ENCODE peak calls at places on chromosomes 2 and 18, in four cellular contexts. F is A549, M is IMR-90, W is HepG2. J is an unnamed sample.

GRCh38 chr18:36372902-36373301 is 75.4 kb downstream of the FHOD3 start:
- DNase-seq in W (no peak), M (peak; percentile 85), F (no peak), J (no peak)

GRCh38 chr2:68745006-68745405 is 10.4 kb downstream of the ARHGAP25 start:
- DNase-seq in W (no peak), M (no peak), F (no peak), J (no peak)

GRCh38 chr2:150860301-150860700 is 372.8 kb upstream of the RND3 start:
- DNase-seq in W (no peak), F (no peak), M (no peak), J (no peak)

GRCh38 chr2:134290363-134290762 is 36.5 kb downstream of the MGAT5 start:
- DNase-seq in M (no peak), F (no peak), W (no peak), J (no peak)

GRCh38 chr2:36087344-36087743 is 268.2 kb upstream of the CRIM1 start:
- DNase-seq in W (no peak), F (no peak), M (no peak), J (no peak)

GRCh38 chr18:13879937-13880336 is 35.4 kb downstream of the MC2R start:
- DNase-seq in F (no peak), W (no peak), M (no peak), J (no peak)

GRCh38 chr18:8701546-8702118 is 3.7 kb upstream of the MTCL1 start:
- DNase-seq in W (peak; percentile 59), M (peak; percentile 91), F (peak; percentile 64), J (no peak)

GRCh38 chr2:16700566-16701259 is 35.1 kb upstream of the CYRIA start:
- DNase-seq in M (no peak), F (no peak), W (no peak), J (no peak)

GRCh38 chr2:98579926-98580325 is 28.4 kb downstream of the COA5 start:
- DNase-seq in F (no peak), M (no peak), W (no peak), J (no peak)

GRCh38 chr2:98580656-98581284 is 27.5 kb downstream of the COA5 start:
- DNase-seq in M (no peak), W (no peak), F (no peak), J (no peak)

GRCh38 chr2:98583516-98583865 is 24.8 kb downstream of the COA5 start:
- DNase-seq in W (no peak), F (no peak), M (no peak), J (no peak)

GRCh38 chr2:98583866-98584618 is 24.3 kb downstream of the COA5 start:
- DNase-seq in M (no peak), F (no peak), W (peak; percentile 96), J (no peak)

DNA sequence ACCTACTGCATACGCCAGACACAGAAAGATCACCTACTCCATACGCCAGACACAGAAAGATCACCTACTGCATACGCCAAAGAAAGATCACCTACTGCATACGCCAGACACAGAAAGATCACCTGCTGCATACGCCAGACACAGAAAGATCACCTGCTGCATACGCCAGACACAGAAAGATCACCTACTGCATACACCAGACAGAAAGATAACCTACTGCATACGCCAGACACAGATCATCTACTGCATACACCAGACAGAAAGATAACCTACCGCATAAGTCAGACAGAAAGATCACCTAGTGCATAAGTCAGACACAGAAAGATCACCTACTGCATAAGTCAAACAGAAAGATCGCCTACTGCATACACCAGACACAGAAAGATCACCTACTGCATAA is 25.8 kb downstream of the COA5 start:
- DNase-seq in F (no peak), M (no peak), W (no peak), J (no peak)
- TF ChIP-seq MAZ in F (no peak), M (no peak), W (no peak), J (no peak)

DNA sequence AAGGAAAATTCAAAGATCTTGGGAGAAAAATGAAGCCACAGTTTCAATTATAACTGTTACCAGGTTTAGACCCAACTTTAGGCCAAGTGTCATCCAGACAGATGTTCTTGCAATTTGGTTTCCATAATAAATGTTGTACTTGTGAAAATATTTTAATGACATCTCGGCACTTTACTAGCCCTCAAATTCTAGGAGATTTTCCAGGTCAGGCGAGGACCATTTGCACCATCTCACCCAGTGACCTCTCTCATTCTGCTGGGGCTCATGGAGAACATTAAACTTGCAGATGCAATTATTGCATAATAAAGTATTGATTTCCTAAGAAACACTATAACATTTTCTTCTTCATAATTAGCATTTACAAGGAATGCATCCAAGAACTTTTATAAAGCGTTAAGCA is 329.6 kb upstream of the MEIS1 start:
- DNase-seq in M (no peak), F (no peak), W (no peak), J (no peak)
- TF ChIP-seq MAZ in M (no peak), F (no peak), W (no peak), J (no peak)

GRCh38 chr2:49973917-49974368 is 819.6 kb upstream of the FSHR start:
- DNase-seq in W (no peak), M (no peak), F (peak; percentile 5), J (no peak)

GRCh38 chr2:49971453-49971852 is 817.1 kb upstream of the FSHR start:
- DNase-seq in M (no peak), W (no peak), F (no peak), J (no peak)

GRCh38 chr2:49978341-49978740 is 824.0 kb upstream of the FSHR start:
- DNase-seq in M (no peak), F (no peak), W (no peak), J (no peak)

GRCh38 chr2:49972699-49973098 is 818.4 kb upstream of the FSHR start:
- DNase-seq in F (no peak), M (no peak), W (no peak), J (no peak)
- TF ChIP-seq MAZ in F (no peak), M (no peak), W (no peak), J (no peak)

DNA sequence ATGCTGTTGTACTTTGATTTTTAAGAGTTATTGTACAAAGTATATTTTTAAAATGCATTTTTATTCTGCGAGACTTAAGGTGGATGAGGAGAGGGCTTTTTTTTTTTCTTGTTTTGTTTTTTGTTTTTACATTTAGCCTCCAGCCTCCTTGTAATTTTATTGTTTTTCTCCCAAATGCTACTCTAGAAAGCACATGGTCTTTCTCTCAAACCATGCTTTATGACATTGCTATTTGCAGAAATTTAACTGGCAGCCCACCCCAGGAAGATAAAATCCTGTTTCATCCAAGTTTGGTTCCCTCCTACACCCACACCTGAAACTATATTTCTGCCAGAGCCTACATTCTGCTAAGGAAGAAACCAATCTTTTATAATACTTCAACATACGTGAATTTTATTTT is 184.6 kb downstream of the ARHGAP15 start:
- DNase-seq in W (no peak), M (no peak), F (no peak), J (no peak)
- TF ChIP-seq MAZ in W (no peak), M (no peak), F (no peak), J (no peak)

DNA sequence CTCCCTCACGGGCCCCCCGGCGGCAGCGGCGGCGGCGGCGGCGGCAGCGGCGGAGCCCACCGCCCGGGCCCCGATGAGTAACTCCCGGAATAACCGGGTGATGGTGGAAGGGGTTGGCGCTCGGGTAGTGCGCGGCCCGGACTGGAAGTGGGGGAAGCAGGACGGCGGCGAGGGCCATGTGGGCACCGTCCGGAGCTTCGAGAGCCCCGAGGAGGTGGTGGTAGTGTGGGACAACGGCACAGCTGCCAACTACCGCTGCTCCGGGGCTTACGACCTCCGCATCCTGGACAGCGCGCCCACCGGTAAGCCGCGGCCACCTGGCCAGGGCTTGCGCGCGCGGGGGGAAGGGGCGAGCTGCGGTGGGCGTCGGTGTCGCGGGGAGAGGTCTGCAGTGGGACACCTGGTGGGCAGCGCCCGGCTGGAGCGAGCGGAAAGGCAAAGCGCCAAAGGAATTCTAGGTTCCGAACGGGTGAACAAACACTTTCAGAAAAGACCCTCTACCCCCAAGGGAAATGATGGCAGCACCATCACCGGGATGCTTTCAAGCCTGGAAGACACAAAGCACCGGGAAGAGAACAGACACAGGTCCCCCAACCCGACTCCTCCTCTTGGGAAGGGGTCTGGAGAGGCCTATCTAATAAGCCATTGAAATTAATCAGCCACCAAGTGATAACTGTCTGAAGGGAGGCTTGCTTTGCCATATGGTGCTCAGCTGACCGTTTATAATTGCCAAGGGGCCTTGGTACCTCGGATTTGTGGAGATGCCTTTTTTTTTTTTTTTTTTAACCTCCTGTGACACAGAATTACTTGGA is 1.1 kb downstream of the MIB1 start:
- DNase-seq in W (no peak), F (no peak), M (peak; percentile 9), J (no peak)
- TF ChIP-seq MAZ in W (no peak), F (no peak), M (no peak), J (no peak)